ENCODE peak calls at places on chromosomes 7 and 10, in five cellular contexts. One of them, this sample, is unnamed.

GRCh38 chr7:68640103-68640502 is 958.2 kb upstream of the AUTS2 start:
- DNase-seq in neural crest cell: no peak
- DNase-seq in HCT116: no peak
- DNase-seq in HFFc6: no peak
- DNase-seq in astrocyte: no peak
- DNase-seq in this sample: no peak

GRCh38 chr10:100364735-100365391 is 17.8 kb downstream of the SCD start:
- DNase-seq in HFFc6: peak; percentile 70
- DNase-seq in neural crest cell: no peak
- DNase-seq in astrocyte: peak; percentile 81
- DNase-seq in HCT116: peak; percentile 95
- DNase-seq in this sample: no peak

GRCh38 chr10:53315709-53316108 is 543.1 kb upstream of the MBL2 start:
- DNase-seq in neural crest cell: no peak
- DNase-seq in HFFc6: no peak
- DNase-seq in astrocyte: peak; percentile 1
- DNase-seq in HCT116: no peak
- DNase-seq in this sample: no peak

GRCh38 chr7:68043546-68043945 is 1046.9 kb downstream of the TYW1 start:
- DNase-seq in neural crest cell: no peak
- DNase-seq in astrocyte: peak; percentile 32
- DNase-seq in HCT116: no peak
- DNase-seq in HFFc6: no peak
- DNase-seq in this sample: no peak

GRCh38 chr7:20197837-20198236 is 19.3 kb downstream of the MACC1 start:
- DNase-seq in HCT116: peak; percentile 28
- DNase-seq in neural crest cell: no peak
- DNase-seq in astrocyte: no peak
- DNase-seq in HFFc6: no peak
- DNase-seq in this sample: no peak

GRCh38 chr7:85052056-85052737 is 134.7 kb downstream of the SEMA3D start:
- DNase-seq in astrocyte: no peak
- DNase-seq in neural crest cell: no peak
- DNase-seq in HCT116: no peak
- DNase-seq in HFFc6: no peak
- DNase-seq in this sample: no peak

GRCh38 chr10:34666008-34666700 is 148.9 kb downstream of the PARD3 start:
- DNase-seq in neural crest cell: no peak
- DNase-seq in HFFc6: peak; percentile 89
- DNase-seq in HCT116: peak; percentile 77
- DNase-seq in astrocyte: peak; percentile 91
- DNase-seq in this sample: no peak

GRCh38 chr7:5450549-5451327 is 27.1 kb upstream of the TNRC18 start:
- DNase-seq in HFFc6: no peak
- DNase-seq in neural crest cell: peak; percentile 52
- DNase-seq in HCT116: no peak
- DNase-seq in astrocyte: no peak
- DNase-seq in this sample: peak; percentile 76

GRCh38 chr10:48548531-48549135 is 56.2 kb downstream of the ARHGAP22 start:
- DNase-seq in astrocyte: no peak
- DNase-seq in neural crest cell: no peak
- DNase-seq in HCT116: no peak
- DNase-seq in HFFc6: no peak
- DNase-seq in this sample: no peak

GRCh38 chr10:106836923-106837322 is 327.6 kb downstream of the SORCS1 start:
- DNase-seq in astrocyte: no peak
- DNase-seq in HFFc6: no peak
- DNase-seq in HCT116: no peak
- DNase-seq in neural crest cell: no peak
- DNase-seq in this sample: no peak

GRCh38 chr7:36209814-36210183 is 56.7 kb downstream of the EEPD1 start:
- DNase-seq in astrocyte: no peak
- DNase-seq in HCT116: no peak
- DNase-seq in HFFc6: no peak
- DNase-seq in neural crest cell: no peak
- DNase-seq in this sample: no peak

GRCh38 chr7:158655931-158656441 is 48.6 kb downstream of the NCAPG2 start:
- DNase-seq in astrocyte: peak; percentile 11
- DNase-seq in neural crest cell: no peak
- DNase-seq in HCT116: no peak
- DNase-seq in HFFc6: no peak
- DNase-seq in this sample: no peak

GRCh38 chr10:69807122-69807521 is 5.4 kb downstream of the COL13A1 start:
- DNase-seq in HFFc6: peak; percentile 82
- DNase-seq in neural crest cell: no peak
- DNase-seq in astrocyte: peak; percentile 88
- DNase-seq in HCT116: peak; percentile 45
- DNase-seq in this sample: no peak

GRCh38 chr7:56007167-56007652 is 42.8 kb downstream of the NIPSNAP2 start:
- DNase-seq in HCT116: no peak
- DNase-seq in astrocyte: no peak
- DNase-seq in neural crest cell: no peak
- DNase-seq in HFFc6: no peak
- DNase-seq in this sample: no peak

GRCh38 chr10:118698421-118698820 is 56.3 kb downstream of the CACUL1 start:
- DNase-seq in HCT116: peak; percentile 93
- DNase-seq in neural crest cell: no peak
- DNase-seq in astrocyte: peak; percentile 78
- DNase-seq in HFFc6: peak; percentile 17
- DNase-seq in this sample: no peak

GRCh38 chr7:121187222-121187621 is 141.6 kb upstream of the WNT16 start:
- DNase-seq in HCT116: no peak
- DNase-seq in neural crest cell: no peak
- DNase-seq in astrocyte: no peak
- DNase-seq in HFFc6: no peak
- DNase-seq in this sample: no peak

GRCh38 chr7:2956526-2957368 is 86.9 kb downstream of the CARD11 start:
- DNase-seq in HCT116: peak; percentile 15
- DNase-seq in HFFc6: peak; percentile 18
- DNase-seq in neural crest cell: no peak
- DNase-seq in astrocyte: peak; percentile 58
- DNase-seq in this sample: no peak

GRCh38 chr7:124031919-124032318 is 948 bp downstream of the TMEM229A start:
- DNase-seq in HFFc6: no peak
- DNase-seq in astrocyte: no peak
- DNase-seq in HCT116: no peak
- DNase-seq in neural crest cell: peak; percentile 16
- DNase-seq in this sample: no peak

GRCh38 chr7:106747804-106748203 is 86.8 kb upstream of the CCDC71L start:
- DNase-seq in neural crest cell: no peak
- DNase-seq in HFFc6: no peak
- DNase-seq in HCT116: no peak
- DNase-seq in astrocyte: no peak
- DNase-seq in this sample: no peak

GRCh38 chr10:132106431-132106830 is 40.7 kb downstream of the JAKMIP3 start:
- DNase-seq in astrocyte: no peak
- DNase-seq in neural crest cell: no peak
- DNase-seq in HCT116: no peak
- DNase-seq in HFFc6: no peak
- DNase-seq in this sample: peak; percentile 27

GRCh38 chr7:131109757-131110293 is 217.9 kb upstream of the MKLN1 start:
- DNase-seq in neural crest cell: peak; percentile 52
- DNase-seq in HFFc6: peak; percentile 69
- DNase-seq in HCT116: no peak
- DNase-seq in astrocyte: peak; percentile 53
- DNase-seq in this sample: peak; percentile 42

GRCh38 chr7:95906871-95907270 is 134.5 kb downstream of the DYNC1I1 start:
- DNase-seq in neural crest cell: no peak
- DNase-seq in HCT116: no peak
- DNase-seq in HFFc6: no peak
- DNase-seq in astrocyte: no peak
- DNase-seq in this sample: no peak

GRCh38 chr10:80485410-80486135 is 31.5 kb downstream of the TSPAN14 start:
- DNase-seq in neural crest cell: no peak
- DNase-seq in HCT116: no peak
- DNase-seq in HFFc6: no peak
- DNase-seq in astrocyte: no peak
- DNase-seq in this sample: no peak
- TF ChIP-seq CTCF in neural crest cell: no peak
- TF ChIP-seq CTCF in HCT116: no peak
- TF ChIP-seq CTCF in HFFc6: no peak
- TF ChIP-seq CTCF in astrocyte: no peak
- TF ChIP-seq CTCF in this sample: no peak

DNA sequence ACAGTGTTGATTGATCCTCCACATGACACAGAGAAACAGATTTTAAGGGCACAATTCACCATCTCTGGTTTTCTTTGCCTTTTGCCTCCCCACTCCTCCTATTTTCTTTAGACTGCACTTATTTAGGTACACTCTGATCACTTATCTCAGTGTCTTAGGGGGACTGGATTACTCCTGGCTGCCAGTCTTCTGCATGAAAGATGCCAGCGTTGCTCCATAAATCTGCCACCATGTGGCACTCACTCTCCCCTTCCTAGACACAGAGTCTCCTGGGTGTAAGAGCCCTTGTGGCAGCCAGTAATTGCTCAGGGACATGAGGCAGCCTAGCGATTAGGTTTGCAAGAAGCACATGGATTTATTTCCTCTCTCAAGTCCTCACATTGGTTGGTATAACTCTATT is 34.5 kb upstream of the RBM20 start:
- DNase-seq in astrocyte: no peak
- DNase-seq in HCT116: peak; percentile 15
- DNase-seq in neural crest cell: no peak
- DNase-seq in HFFc6: no peak
- DNase-seq in this sample: no peak
- TF ChIP-seq CTCF in astrocyte: no peak
- TF ChIP-seq CTCF in HCT116: no peak
- TF ChIP-seq CTCF in neural crest cell: no peak
- TF ChIP-seq CTCF in HFFc6: no peak
- TF ChIP-seq CTCF in this sample: no peak

GRCh38 chr7:145169908-145170307 is 334.1 kb upstream of the TPK1 start:
- DNase-seq in HFFc6: no peak
- DNase-seq in astrocyte: no peak
- DNase-seq in neural crest cell: no peak
- DNase-seq in HCT116: no peak
- DNase-seq in this sample: no peak
- TF ChIP-seq CTCF in HFFc6: no peak
- TF ChIP-seq CTCF in astrocyte: no peak
- TF ChIP-seq CTCF in neural crest cell: peak; percentile 47
- TF ChIP-seq CTCF in HCT116: peak; percentile 27
- TF ChIP-seq CTCF in this sample: no peak

GRCh38 chr10:2978111-2978510 is 89.2 kb upstream of the PFKP start:
- DNase-seq in astrocyte: peak; percentile 57
- DNase-seq in HCT116: peak; percentile 55
- DNase-seq in HFFc6: peak; percentile 71
- DNase-seq in neural crest cell: no peak
- DNase-seq in this sample: no peak
- TF ChIP-seq CTCF in astrocyte: peak; percentile 77
- TF ChIP-seq CTCF in HCT116: peak; percentile 56
- TF ChIP-seq CTCF in HFFc6: peak; percentile 78
- TF ChIP-seq CTCF in neural crest cell: peak; percentile 84
- TF ChIP-seq CTCF in this sample: no peak